ENCODE peak calls at places on chromosomes 6 and 20, in four cellular contexts. N is H9; A is GM10248; R is stimulated activated naive CD4-positive, alpha-beta T cell treated with Interleukin-2 at 50 U/mL for 16 hours. S is an unnamed sample.

GRCh38 chr20:53402233-53403005 is 191.2 kb downstream of the ZNF217 start:
- DNase-seq in A (no peak), N (no peak), R (no peak), S (no peak)

GRCh38 chr6:137808836-137809315 is 58.2 kb upstream of the TNFAIP3 start:
- DNase-seq in N (no peak), A (no peak), R (no peak), S (no peak)

GRCh38 chr20:44021186-44021585 is 106.5 kb downstream of the TOX2 start:
- DNase-seq in N (no peak), A (no peak), R (no peak), S (no peak)

GRCh38 chr6:903746-904145 is 210.8 kb upstream of the EXOC2 start:
- DNase-seq in A (no peak), R (no peak), N (no peak), S (no peak)

GRCh38 chr6:36912583-36912982 is 26.8 kb downstream of the C6orf89 start:
- DNase-seq in R (peak), N (no peak), A (peak), S (peak)

GRCh38 chr6:157613011-157613522 is 210.0 kb upstream of the SNX9 start:
- DNase-seq in R (no peak), N (no peak), A (no peak), S (no peak)

GRCh38 chr20:63686492-63687321 is 9.7 kb upstream of the TNFRSF6B start:
- DNase-seq in A (no peak), N (no peak), R (peak), S (no peak)

GRCh38 chr20:17710379-17711305 is 10.9 kb downstream of the BANF2 start:
- DNase-seq in R (no peak), N (no peak), A (no peak), S (no peak)

GRCh38 chr6:42271834-42272805 is 54.5 kb upstream of the MRPS10 start:
- DNase-seq in A (no peak), N (no peak), R (no peak), S (no peak)

GRCh38 chr20:38590682-38591483 is 9.9 kb downstream of the ADIG start:
- DNase-seq in A (peak), N (no peak), R (no peak), S (no peak)

GRCh38 chr20:10504893-10505292 is 69.8 kb downstream of the SLX4IP start:
- DNase-seq in A (no peak), N (no peak), R (no peak), S (no peak)

GRCh38 chr6:147371325-147371724 is 137.2 kb upstream of the SAMD5 start:
- DNase-seq in R (no peak), A (no peak), N (no peak), S (no peak)

GRCh38 chr20:47789081-47789998 is 4.1 kb upstream of the SULF2 start:
- DNase-seq in R (no peak), N (no peak), A (no peak), S (no peak)

GRCh38 chr20:17619351-17620093 is 49.6 kb downstream of the DSTN start:
- DNase-seq in N (peak), A (no peak), R (no peak), S (no peak)

GRCh38 chr20:33816191-33816590 is 5.0 kb downstream of the CHMP4B start:
- DNase-seq in A (no peak), N (no peak), R (no peak), S (no peak)

GRCh38 chr6:65638047-65638831 is 68.8 kb downstream of the EYS start:
- DNase-seq in R (no peak), N (peak), A (no peak), S (no peak)

GRCh38 chr6:150599199-150600002 is at the start of gene PLEKHG1:
- DNase-seq in N (peak), R (peak), A (peak), S (no peak)

S was measured in GM12864.